ENCODE peak calls at places on chromosome 5, in four cellular contexts. One of them, this sample, is unnamed.

GRCh38 chr5:131289738-131290137 is 25.9 kb downstream of the CDC42SE2 start:
- DNase-seq in WTC11: no peak
- DNase-seq in HepG2: no peak
- DNase-seq in K562: no peak
- DNase-seq in this sample: no peak

GRCh38 chr5:67010684-67011409 is 185.8 kb downstream of the CD180 start:
- DNase-seq in WTC11: no peak
- DNase-seq in HepG2: no peak
- DNase-seq in K562: no peak
- DNase-seq in this sample: no peak

GRCh38 chr5:173287086-173287485 is 41.1 kb downstream of the STC2 start:
- DNase-seq in WTC11: no peak
- DNase-seq in HepG2: no peak
- DNase-seq in K562: no peak
- DNase-seq in this sample: no peak

GRCh38 chr5:50745221-50745620 is 78.8 kb downstream of the PARP8 start:
- DNase-seq in WTC11: no peak
- DNase-seq in HepG2: no peak
- DNase-seq in K562: no peak
- DNase-seq in this sample: no peak

GRCh38 chr5:35029333-35029732 is 18.4 kb downstream of the AGXT2 start:
- DNase-seq in WTC11: no peak
- DNase-seq in HepG2: no peak
- DNase-seq in K562: no peak
- DNase-seq in this sample: no peak

GRCh38 chr5:56172225-56172624 is 60.9 kb downstream of the ANKRD55 start:
- DNase-seq in WTC11: no peak
- DNase-seq in HepG2: no peak
- DNase-seq in K562: no peak
- DNase-seq in this sample: no peak

GRCh38 chr5:72032769-72033168 is 74.5 kb upstream of the MAP1B start:
- DNase-seq in WTC11: no peak
- DNase-seq in HepG2: no peak
- DNase-seq in K562: no peak
- DNase-seq in this sample: no peak

GRCh38 chr5:12023614-12024241 is 119.5 kb upstream of the CTNND2 start:
- DNase-seq in WTC11: no peak
- DNase-seq in HepG2: peak; percentile 33
- DNase-seq in K562: peak; percentile 14
- DNase-seq in this sample: peak; percentile 49

GRCh38 chr5:67154518-67155206 is 41.9 kb downstream of the CD180 start:
- DNase-seq in WTC11: no peak
- DNase-seq in HepG2: no peak
- DNase-seq in K562: no peak
- DNase-seq in this sample: no peak

GRCh38 chr5:151072234-151073025 is 8.4 kb downstream of the TNIP1 start:
- DNase-seq in WTC11: no peak
- DNase-seq in HepG2: no peak
- DNase-seq in K562: no peak
- DNase-seq in this sample: peak; percentile 75

GRCh38 chr5:23072179-23072578 is 219.0 kb upstream of the CDH12 start:
- DNase-seq in WTC11: no peak
- DNase-seq in HepG2: no peak
- DNase-seq in K562: no peak
- DNase-seq in this sample: no peak

GRCh38 chr5:94432499-94432898 is 185.9 kb downstream of the KIAA0825 start:
- DNase-seq in WTC11: no peak
- DNase-seq in HepG2: no peak
- DNase-seq in K562: no peak
- DNase-seq in this sample: no peak

GRCh38 chr5:50687548-50687947 is 21.1 kb downstream of the PARP8 start:
- DNase-seq in WTC11: no peak
- DNase-seq in HepG2: no peak
- DNase-seq in K562: no peak
- DNase-seq in this sample: no peak

GRCh38 chr5:74123928-74124327 is 497.9 kb downstream of the ARHGEF28 start:
- DNase-seq in WTC11: no peak
- DNase-seq in HepG2: no peak
- DNase-seq in K562: no peak
- DNase-seq in this sample: no peak

GRCh38 chr5:93611900-93612898 is 29.2 kb downstream of the NR2F1 start:
- DNase-seq in WTC11: peak; percentile 53
- DNase-seq in HepG2: no peak
- DNase-seq in K562: peak; percentile 36
- DNase-seq in this sample: peak; percentile 31

GRCh38 chr5:160333726-160334125 is 21.4 kb upstream of the CCNJL start:
- DNase-seq in WTC11: no peak
- DNase-seq in HepG2: no peak
- DNase-seq in K562: no peak
- DNase-seq in this sample: no peak

GRCh38 chr5:139764250-139764791 is 31.3 kb upstream of the PSD2 start:
- DNase-seq in WTC11: peak; percentile 78
- DNase-seq in HepG2: no peak
- DNase-seq in K562: peak; percentile 46
- DNase-seq in this sample: no peak

GRCh38 chr5:73722224-73722623 is 96.2 kb downstream of the ARHGEF28 start:
- DNase-seq in WTC11: no peak
- DNase-seq in HepG2: no peak
- DNase-seq in K562: no peak
- DNase-seq in this sample: no peak

GRCh38 chr5:16812911-16813310 is 123.2 kb downstream of the MYO10 start:
- DNase-seq in WTC11: no peak
- DNase-seq in HepG2: peak; percentile 58
- DNase-seq in K562: no peak
- DNase-seq in this sample: peak; percentile 72

GRCh38 chr5:158320178-158320674 is 461.3 kb upstream of the CLINT1 start:
- DNase-seq in WTC11: no peak
- DNase-seq in HepG2: no peak
- DNase-seq in K562: no peak
- DNase-seq in this sample: no peak

GRCh38 chr5:6377582-6378127 is 692 bp downstream of the MED10 start:
- DNase-seq in WTC11: no peak
- DNase-seq in HepG2: peak; percentile 6
- DNase-seq in K562: no peak
- DNase-seq in this sample: no peak
- TF ChIP-seq HMGXB4 in WTC11: no peak
- TF ChIP-seq HMGXB4 in HepG2: no peak
- TF ChIP-seq HMGXB4 in K562: no peak
- TF ChIP-seq HMGXB4 in this sample: no peak

GRCh38 chr5:1762878-1763547 is 36.6 kb downstream of the MRPL36 start:
- DNase-seq in WTC11: no peak
- DNase-seq in HepG2: no peak
- DNase-seq in K562: no peak
- DNase-seq in this sample: no peak
- TF ChIP-seq HMGXB4 in WTC11: no peak
- TF ChIP-seq HMGXB4 in HepG2: no peak
- TF ChIP-seq HMGXB4 in K562: no peak
- TF ChIP-seq HMGXB4 in this sample: no peak

GRCh38 chr5:115787426-115787825 is 29.0 kb downstream of the CDO1 start:
- DNase-seq in WTC11: no peak
- DNase-seq in HepG2: no peak
- DNase-seq in K562: no peak
- DNase-seq in this sample: no peak

GRCh38 chr5:115785395-115786009 is 31.0 kb downstream of the CDO1 start:
- DNase-seq in WTC11: peak; percentile 47
- DNase-seq in HepG2: no peak
- DNase-seq in K562: no peak
- DNase-seq in this sample: no peak

GRCh38 chr5:115788440-115788839 is 28.0 kb downstream of the CDO1 start:
- DNase-seq in WTC11: no peak
- DNase-seq in HepG2: no peak
- DNase-seq in K562: no peak
- DNase-seq in this sample: no peak
- TF ChIP-seq HMGXB4 in WTC11: no peak
- TF ChIP-seq HMGXB4 in HepG2: no peak
- TF ChIP-seq HMGXB4 in K562: no peak
- TF ChIP-seq HMGXB4 in this sample: no peak

GRCh38 chr5:136040746-136041415 is 12.1 kb downstream of the TGFBI start:
- DNase-seq in WTC11: no peak
- DNase-seq in HepG2: no peak
- DNase-seq in K562: no peak
- DNase-seq in this sample: no peak

GRCh38 chr5:136042156-136042555 is 13.4 kb downstream of the TGFBI start:
- DNase-seq in WTC11: no peak
- DNase-seq in HepG2: no peak
- DNase-seq in K562: no peak
- DNase-seq in this sample: no peak

GRCh38 chr5:136043968-136044610 is 15.3 kb downstream of the TGFBI start:
- DNase-seq in WTC11: no peak
- DNase-seq in HepG2: no peak
- DNase-seq in K562: no peak
- DNase-seq in this sample: no peak

GRCh38 chr5:136043551-136043950 is 14.8 kb downstream of the TGFBI start:
- DNase-seq in WTC11: no peak
- DNase-seq in HepG2: no peak
- DNase-seq in K562: no peak
- DNase-seq in this sample: no peak

DNA sequence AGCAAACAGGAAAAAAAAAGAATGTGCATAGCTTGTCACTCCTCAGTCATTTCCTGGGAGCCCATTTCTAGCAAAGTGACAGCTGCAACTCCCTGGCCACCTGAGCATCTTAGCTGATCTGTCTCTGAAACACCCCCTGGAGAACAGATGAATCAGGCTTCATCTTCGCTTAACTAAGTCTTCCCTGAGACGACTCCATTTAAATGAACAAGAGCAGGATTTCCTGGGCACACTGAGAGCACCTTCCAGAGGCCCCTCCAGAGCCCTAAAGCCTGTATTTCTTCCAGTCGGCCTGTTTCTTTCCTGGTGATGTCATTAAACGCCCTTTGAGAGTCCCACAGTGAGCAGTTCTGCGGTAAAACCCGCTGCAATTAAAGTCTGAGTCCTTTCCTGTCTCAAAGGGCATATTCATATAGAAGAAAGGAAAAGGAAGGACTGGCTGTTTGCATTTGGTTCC is 13.9 kb downstream of the TGFBI start:
- DNase-seq in WTC11: no peak
- DNase-seq in HepG2: peak; percentile 29
- DNase-seq in K562: no peak
- DNase-seq in this sample: no peak
- TF ChIP-seq HMGXB4 in WTC11: no peak
- TF ChIP-seq HMGXB4 in HepG2: no peak
- TF ChIP-seq HMGXB4 in K562: no peak
- TF ChIP-seq HMGXB4 in this sample: no peak

DNA sequence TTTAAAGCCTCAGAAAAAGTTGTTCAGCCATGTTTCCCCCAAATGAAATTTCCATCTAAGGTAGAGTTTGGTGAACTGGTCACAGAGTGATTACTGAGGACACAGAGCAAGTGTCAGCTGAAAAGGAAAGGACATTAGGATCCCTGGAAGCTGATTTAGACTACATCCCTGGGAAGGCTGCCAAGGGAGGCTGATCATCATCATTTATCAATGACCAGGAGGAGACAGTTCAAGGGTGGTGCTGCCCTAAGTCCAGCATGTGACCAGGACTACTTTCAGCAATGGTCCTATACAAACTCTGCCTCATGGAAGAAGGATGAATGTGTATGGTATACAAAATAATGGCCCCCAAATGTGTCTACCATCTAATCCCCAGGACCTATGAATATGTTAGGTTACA is 120.6 kb downstream of the PIK3R1 start:
- DNase-seq in WTC11: no peak
- DNase-seq in HepG2: no peak
- DNase-seq in K562: no peak
- DNase-seq in this sample: no peak
- TF ChIP-seq HMGXB4 in WTC11: no peak
- TF ChIP-seq HMGXB4 in HepG2: no peak
- TF ChIP-seq HMGXB4 in K562: no peak
- TF ChIP-seq HMGXB4 in this sample: no peak

DNA sequence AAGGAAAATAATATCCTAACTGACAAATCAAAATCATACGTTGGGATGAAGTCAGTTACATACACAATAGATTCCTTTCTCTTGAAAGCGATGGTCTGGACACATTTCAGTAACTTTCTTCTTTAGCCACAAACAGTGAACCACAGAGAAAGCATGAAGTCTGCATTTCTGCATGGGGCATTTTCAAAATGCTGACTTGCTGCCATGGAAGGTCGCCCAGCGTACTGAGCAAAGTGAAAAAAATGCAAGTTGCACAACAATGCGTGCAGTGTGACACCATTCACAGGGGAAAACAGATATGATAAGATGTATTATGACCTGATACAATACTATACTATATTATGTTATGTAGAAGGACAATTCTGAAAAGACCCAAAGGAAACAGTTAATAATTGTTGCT is 146.3 kb downstream of the SNX18 start:
- DNase-seq in WTC11: no peak
- DNase-seq in HepG2: no peak
- DNase-seq in K562: no peak
- DNase-seq in this sample: no peak
- TF ChIP-seq HMGXB4 in WTC11: no peak
- TF ChIP-seq HMGXB4 in HepG2: no peak
- TF ChIP-seq HMGXB4 in K562: no peak
- TF ChIP-seq HMGXB4 in this sample: no peak

DNA sequence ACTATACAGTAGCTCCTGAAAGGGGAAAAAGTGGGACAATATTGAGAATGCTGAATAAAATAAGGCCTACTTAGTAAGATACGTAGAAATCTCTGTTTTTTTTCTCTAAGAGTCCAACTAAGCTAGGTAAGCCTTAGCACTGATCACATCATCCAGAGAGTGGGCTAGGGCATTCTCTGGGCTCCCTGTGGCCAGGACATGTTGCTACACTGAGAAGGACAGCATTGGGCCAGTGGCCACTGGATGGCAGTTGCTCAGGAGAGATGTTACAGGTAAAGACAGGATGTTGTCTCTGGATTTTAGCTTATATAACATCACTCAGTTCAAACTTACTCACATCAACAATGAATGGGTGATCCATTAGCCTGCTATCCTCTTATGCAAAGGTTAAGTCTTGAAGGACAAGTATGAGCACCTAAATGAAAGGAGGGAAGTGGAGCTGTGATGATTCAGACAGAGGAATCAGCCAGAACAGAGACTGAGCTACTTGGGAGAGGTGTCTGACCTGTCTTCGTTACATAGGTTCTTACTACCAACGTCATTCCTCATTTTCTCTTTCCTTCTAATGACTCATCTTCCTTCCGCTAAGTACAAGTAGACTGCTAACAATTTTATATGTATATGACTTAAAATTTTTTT is 226.6 kb upstream of the ADCY2 start:
- DNase-seq in WTC11: no peak
- DNase-seq in HepG2: no peak
- DNase-seq in K562: no peak
- DNase-seq in this sample: no peak
- TF ChIP-seq HMGXB4 in WTC11: no peak
- TF ChIP-seq HMGXB4 in HepG2: no peak
- TF ChIP-seq HMGXB4 in K562: no peak
- TF ChIP-seq HMGXB4 in this sample: no peak

DNA sequence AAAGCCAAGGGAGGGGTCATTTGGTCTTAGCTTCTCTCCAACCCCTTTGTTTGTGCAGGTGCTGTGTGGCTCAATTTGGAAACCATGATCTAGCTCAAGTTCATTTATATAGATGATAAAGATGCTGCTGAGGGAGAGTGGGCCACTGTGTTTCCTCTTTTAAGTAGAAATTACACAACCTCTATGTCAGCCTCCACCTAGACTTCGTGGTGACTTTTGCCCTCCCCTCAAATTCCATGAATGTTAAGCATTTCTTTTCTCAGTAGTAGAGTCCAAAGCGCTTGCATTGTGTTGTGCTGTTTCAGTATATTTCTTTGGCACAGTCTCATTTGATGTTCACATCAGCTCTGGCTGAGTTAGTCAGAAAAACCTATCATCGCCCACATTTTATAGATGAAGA is 241.4 kb downstream of the ARHGAP26 start:
- DNase-seq in WTC11: no peak
- DNase-seq in HepG2: peak; percentile 92
- DNase-seq in K562: no peak
- DNase-seq in this sample: no peak
- TF ChIP-seq HMGXB4 in WTC11: no peak
- TF ChIP-seq HMGXB4 in HepG2: no peak
- TF ChIP-seq HMGXB4 in K562: no peak
- TF ChIP-seq HMGXB4 in this sample: no peak

This sample was measured in A549.